ENCODE peak calls at places on chromosomes 3 and 15, in six cellular contexts. One of them, this sample, is unnamed.

GRCh38 chr15:95948371-95948770 is 382.1 kb upstream of the NR2F2 start:
- DNase-seq in brain microvascular endothelial cell: no peak
- DNase-seq in cardiac muscle cell: peak; percentile 41
- DNase-seq in tibial artery: no peak
- DNase-seq in left lung: no peak
- DNase-seq in upper lobe of right lung: no peak
- DNase-seq in this sample: no peak

GRCh38 chr3:72128906-72129305 is 344.0 kb upstream of the PROK2 start:
- DNase-seq in upper lobe of right lung: no peak
- DNase-seq in left lung: no peak
- DNase-seq in tibial artery: no peak
- DNase-seq in cardiac muscle cell: no peak
- DNase-seq in brain microvascular endothelial cell: no peak
- DNase-seq in this sample: no peak

GRCh38 chr3:184907941-184908649 is 96.1 kb downstream of the VPS8 start:
- DNase-seq in upper lobe of right lung: no peak
- DNase-seq in brain microvascular endothelial cell: no peak
- DNase-seq in cardiac muscle cell: no peak
- DNase-seq in left lung: peak; percentile 64
- DNase-seq in tibial artery: no peak
- DNase-seq in this sample: no peak

GRCh38 chr3:170745211-170745718 is 124.7 kb downstream of the RPL22L1 start:
- DNase-seq in upper lobe of right lung: no peak
- DNase-seq in left lung: no peak
- DNase-seq in cardiac muscle cell: no peak
- DNase-seq in tibial artery: no peak
- DNase-seq in brain microvascular endothelial cell: no peak
- DNase-seq in this sample: no peak

GRCh38 chr3:102464261-102464660 is 29.4 kb downstream of the ZPLD1 start:
- DNase-seq in cardiac muscle cell: no peak
- DNase-seq in brain microvascular endothelial cell: no peak
- DNase-seq in tibial artery: no peak
- DNase-seq in left lung: no peak
- DNase-seq in upper lobe of right lung: no peak
- DNase-seq in this sample: no peak

GRCh38 chr15:61314443-61314842 is 85.3 kb upstream of the RORA start:
- DNase-seq in cardiac muscle cell: peak; percentile 26
- DNase-seq in left lung: no peak
- DNase-seq in upper lobe of right lung: no peak
- DNase-seq in tibial artery: no peak
- DNase-seq in brain microvascular endothelial cell: no peak
- DNase-seq in this sample: no peak

GRCh38 chr3:173750095-173750494 is 352.6 kb downstream of the NLGN1 start:
- DNase-seq in left lung: no peak
- DNase-seq in tibial artery: no peak
- DNase-seq in cardiac muscle cell: no peak
- DNase-seq in upper lobe of right lung: no peak
- DNase-seq in brain microvascular endothelial cell: no peak
- DNase-seq in this sample: no peak

GRCh38 chr15:85910796-85911195 is 116.1 kb upstream of the KLHL25 start:
- DNase-seq in cardiac muscle cell: no peak
- DNase-seq in upper lobe of right lung: no peak
- DNase-seq in brain microvascular endothelial cell: no peak
- DNase-seq in left lung: no peak
- DNase-seq in tibial artery: no peak
- DNase-seq in this sample: no peak

GRCh38 chr3:134437211-134437752 is 48.5 kb downstream of the ANAPC13 start:
- DNase-seq in cardiac muscle cell: no peak
- DNase-seq in brain microvascular endothelial cell: no peak
- DNase-seq in left lung: no peak
- DNase-seq in tibial artery: no peak
- DNase-seq in upper lobe of right lung: no peak
- DNase-seq in this sample: no peak

GRCh38 chr3:142808103-142808917 is 80.6 kb downstream of the PCOLCE2 start:
- DNase-seq in brain microvascular endothelial cell: peak; percentile 57
- DNase-seq in cardiac muscle cell: no peak
- DNase-seq in left lung: no peak
- DNase-seq in upper lobe of right lung: no peak
- DNase-seq in tibial artery: no peak
- DNase-seq in this sample: no peak

GRCh38 chr15:79093352-79093935 is 2.9 kb upstream of the RASGRF1 start:
- DNase-seq in tibial artery: no peak
- DNase-seq in cardiac muscle cell: no peak
- DNase-seq in left lung: no peak
- DNase-seq in brain microvascular endothelial cell: no peak
- DNase-seq in upper lobe of right lung: no peak
- DNase-seq in this sample: no peak

GRCh38 chr15:37009288-37009687 is 91.1 kb downstream of the MEIS2 start:
- DNase-seq in left lung: no peak
- DNase-seq in cardiac muscle cell: no peak
- DNase-seq in brain microvascular endothelial cell: no peak
- DNase-seq in tibial artery: no peak
- DNase-seq in upper lobe of right lung: no peak
- DNase-seq in this sample: no peak

GRCh38 chr3:12983326-12983725 is 89.9 kb downstream of the IQSEC1 start:
- DNase-seq in tibial artery: no peak
- DNase-seq in cardiac muscle cell: no peak
- DNase-seq in left lung: no peak
- DNase-seq in upper lobe of right lung: no peak
- DNase-seq in brain microvascular endothelial cell: no peak
- DNase-seq in this sample: no peak

GRCh38 chr15:81749667-81750360 is 296.0 kb downstream of the MEX3B start:
- DNase-seq in tibial artery: no peak
- DNase-seq in upper lobe of right lung: no peak
- DNase-seq in left lung: peak; percentile 63
- DNase-seq in brain microvascular endothelial cell: no peak
- DNase-seq in cardiac muscle cell: peak; percentile 10
- DNase-seq in this sample: no peak

GRCh38 chr3:143751643-143752178 is 96.6 kb downstream of the SLC9A9 start:
- DNase-seq in left lung: no peak
- DNase-seq in brain microvascular endothelial cell: no peak
- DNase-seq in cardiac muscle cell: no peak
- DNase-seq in upper lobe of right lung: no peak
- DNase-seq in tibial artery: no peak
- DNase-seq in this sample: no peak

GRCh38 chr15:79089331-79089889 is 1.2 kb downstream of the RASGRF1 start:
- DNase-seq in tibial artery: no peak
- DNase-seq in left lung: no peak
- DNase-seq in cardiac muscle cell: peak; percentile 44
- DNase-seq in upper lobe of right lung: peak; percentile 58
- DNase-seq in brain microvascular endothelial cell: no peak
- DNase-seq in this sample: peak; percentile 51

GRCh38 chr3:43259626-43260025 is 26.7 kb upstream of the SNRK start:
- DNase-seq in tibial artery: no peak
- DNase-seq in upper lobe of right lung: no peak
- DNase-seq in left lung: no peak
- DNase-seq in brain microvascular endothelial cell: no peak
- DNase-seq in cardiac muscle cell: no peak
- DNase-seq in this sample: no peak

GRCh38 chr3:43257850-43258249 is 28.5 kb upstream of the SNRK start:
- DNase-seq in cardiac muscle cell: no peak
- DNase-seq in tibial artery: no peak
- DNase-seq in brain microvascular endothelial cell: no peak
- DNase-seq in left lung: no peak
- DNase-seq in upper lobe of right lung: peak; percentile 65
- DNase-seq in this sample: no peak

GRCh38 chr3:43256714-43257461 is 29.5 kb upstream of the SNRK start:
- DNase-seq in tibial artery: no peak
- DNase-seq in cardiac muscle cell: no peak
- DNase-seq in upper lobe of right lung: no peak
- DNase-seq in left lung: no peak
- DNase-seq in brain microvascular endothelial cell: no peak
- DNase-seq in this sample: no peak

GRCh38 chr3:43262194-43262593 is 24.1 kb upstream of the SNRK start:
- DNase-seq in tibial artery: no peak
- DNase-seq in brain microvascular endothelial cell: no peak
- DNase-seq in cardiac muscle cell: no peak
- DNase-seq in upper lobe of right lung: no peak
- DNase-seq in left lung: no peak
- DNase-seq in this sample: no peak

GRCh38 chr3:43260412-43260811 is 25.9 kb upstream of the SNRK start:
- DNase-seq in tibial artery: no peak
- DNase-seq in brain microvascular endothelial cell: peak; percentile 13
- DNase-seq in left lung: no peak
- DNase-seq in cardiac muscle cell: no peak
- DNase-seq in upper lobe of right lung: no peak
- DNase-seq in this sample: no peak
- TF ChIP-seq CTCF in tibial artery: no peak
- TF ChIP-seq CTCF in brain microvascular endothelial cell: peak; percentile 34
- TF ChIP-seq CTCF in left lung: no peak
- TF ChIP-seq CTCF in cardiac muscle cell: no peak
- TF ChIP-seq CTCF in upper lobe of right lung: no peak
- TF ChIP-seq CTCF in this sample: no peak

DNA sequence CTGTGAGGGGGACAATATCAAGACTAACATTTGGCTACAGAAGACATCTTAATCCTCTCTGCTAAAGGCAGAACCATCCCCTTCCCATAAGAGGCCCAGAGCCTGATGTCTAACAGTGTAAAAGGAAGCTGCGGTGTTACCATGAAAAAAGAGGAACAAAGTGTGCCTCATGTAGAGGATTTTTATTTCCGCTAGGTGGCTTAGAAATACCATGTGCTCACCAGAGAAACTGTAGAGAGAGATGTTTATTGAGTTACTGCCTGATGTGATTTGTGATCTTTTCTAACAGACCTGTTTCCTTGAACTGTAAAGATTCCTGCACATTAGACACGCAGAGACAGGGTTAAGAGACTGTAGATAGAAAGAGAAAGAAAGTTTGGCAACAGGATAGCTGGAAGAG is 22.1 kb downstream of the OR5H15 start:
- DNase-seq in cardiac muscle cell: peak; percentile 1
- DNase-seq in upper lobe of right lung: no peak
- DNase-seq in brain microvascular endothelial cell: no peak
- DNase-seq in tibial artery: no peak
- DNase-seq in left lung: no peak
- DNase-seq in this sample: peak; percentile 7
- TF ChIP-seq CTCF in cardiac muscle cell: no peak
- TF ChIP-seq CTCF in upper lobe of right lung: peak; percentile 23
- TF ChIP-seq CTCF in brain microvascular endothelial cell: no peak
- TF ChIP-seq CTCF in tibial artery: no peak
- TF ChIP-seq CTCF in left lung: no peak
- TF ChIP-seq CTCF in this sample: peak; percentile 36

GRCh38 chr3:851098-851790 is 241.6 kb upstream of the CNTN6 start:
- DNase-seq in upper lobe of right lung: no peak
- DNase-seq in left lung: no peak
- DNase-seq in cardiac muscle cell: no peak
- DNase-seq in tibial artery: no peak
- DNase-seq in brain microvascular endothelial cell: no peak
- DNase-seq in this sample: peak; percentile 6
- TF ChIP-seq CTCF in upper lobe of right lung: no peak
- TF ChIP-seq CTCF in left lung: no peak
- TF ChIP-seq CTCF in cardiac muscle cell: no peak
- TF ChIP-seq CTCF in tibial artery: no peak
- TF ChIP-seq CTCF in brain microvascular endothelial cell: peak; percentile 14
- TF ChIP-seq CTCF in this sample: no peak

GRCh38 chr3:196198771-196199753 is 12.1 kb downstream of the ZDHHC19 start:
- DNase-seq in cardiac muscle cell: no peak
- DNase-seq in left lung: no peak
- DNase-seq in upper lobe of right lung: no peak
- DNase-seq in tibial artery: no peak
- DNase-seq in brain microvascular endothelial cell: no peak
- DNase-seq in this sample: no peak
- TF ChIP-seq CTCF in cardiac muscle cell: no peak
- TF ChIP-seq CTCF in left lung: no peak
- TF ChIP-seq CTCF in upper lobe of right lung: no peak
- TF ChIP-seq CTCF in tibial artery: no peak
- TF ChIP-seq CTCF in brain microvascular endothelial cell: peak; percentile 36
- TF ChIP-seq CTCF in this sample: no peak

DNA sequence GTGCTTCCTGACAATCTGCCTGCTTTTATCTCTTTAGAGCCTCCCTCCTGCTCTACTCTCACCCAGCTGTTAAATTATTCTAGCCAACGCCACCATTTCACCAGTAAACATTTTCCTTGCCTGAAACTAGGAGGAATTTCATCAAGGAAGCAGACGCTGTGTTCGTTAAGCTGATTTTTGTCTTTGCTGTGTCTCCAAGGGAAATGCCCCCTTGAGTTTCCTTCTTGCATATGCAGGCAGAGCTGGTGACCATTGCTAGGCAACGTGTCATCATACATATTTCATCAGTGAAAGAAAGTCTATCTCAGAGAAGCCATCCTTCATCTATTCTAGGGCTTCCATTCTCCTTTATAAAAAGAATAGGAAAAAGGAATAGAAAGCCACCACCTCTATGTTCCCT is 87.0 kb upstream of the ST8SIA2 start:
- DNase-seq in tibial artery: no peak
- DNase-seq in brain microvascular endothelial cell: peak; percentile 20
- DNase-seq in left lung: no peak
- DNase-seq in upper lobe of right lung: no peak
- DNase-seq in cardiac muscle cell: peak; percentile 60
- DNase-seq in this sample: no peak
- TF ChIP-seq CTCF in tibial artery: no peak
- TF ChIP-seq CTCF in brain microvascular endothelial cell: peak; percentile 18
- TF ChIP-seq CTCF in left lung: no peak
- TF ChIP-seq CTCF in upper lobe of right lung: no peak
- TF ChIP-seq CTCF in cardiac muscle cell: no peak
- TF ChIP-seq CTCF in this sample: no peak

GRCh38 chr3:51269466-51269865 is 115.6 kb upstream of the MANF start:
- DNase-seq in cardiac muscle cell: no peak
- DNase-seq in upper lobe of right lung: no peak
- DNase-seq in brain microvascular endothelial cell: no peak
- DNase-seq in tibial artery: no peak
- DNase-seq in left lung: no peak
- DNase-seq in this sample: no peak
- TF ChIP-seq CTCF in cardiac muscle cell: no peak
- TF ChIP-seq CTCF in upper lobe of right lung: no peak
- TF ChIP-seq CTCF in brain microvascular endothelial cell: peak; percentile 46
- TF ChIP-seq CTCF in tibial artery: no peak
- TF ChIP-seq CTCF in left lung: no peak
- TF ChIP-seq CTCF in this sample: no peak

GRCh38 chr3:109903100-109903499 is 565.8 kb upstream of the DPPA4 start:
- DNase-seq in upper lobe of right lung: no peak
- DNase-seq in cardiac muscle cell: peak; percentile 2
- DNase-seq in left lung: no peak
- DNase-seq in brain microvascular endothelial cell: no peak
- DNase-seq in tibial artery: no peak
- DNase-seq in this sample: no peak
- TF ChIP-seq CTCF in upper lobe of right lung: no peak
- TF ChIP-seq CTCF in cardiac muscle cell: no peak
- TF ChIP-seq CTCF in left lung: no peak
- TF ChIP-seq CTCF in brain microvascular endothelial cell: peak; percentile 15
- TF ChIP-seq CTCF in tibial artery: no peak
- TF ChIP-seq CTCF in this sample: no peak

DNA sequence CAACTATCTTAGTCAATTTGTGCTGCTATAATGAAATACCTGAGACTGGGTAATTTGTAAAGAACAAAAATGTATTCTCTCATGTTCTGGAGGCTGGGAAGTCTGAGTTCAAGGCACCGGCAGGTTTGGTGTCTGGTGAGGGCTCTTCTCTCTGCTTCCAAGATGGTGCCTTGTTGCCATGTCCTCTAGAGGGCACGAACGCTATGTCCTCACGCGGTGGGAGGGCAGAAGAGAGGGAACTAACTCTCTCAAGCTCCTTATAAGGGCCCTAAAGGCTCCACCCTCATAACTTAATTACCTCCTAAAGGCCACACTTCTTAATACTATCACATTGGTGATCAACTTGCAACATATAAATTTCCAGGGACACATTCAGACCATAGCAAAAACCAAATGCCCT is 108.4 kb downstream of the ADAMTSL3 start:
- DNase-seq in cardiac muscle cell: no peak
- DNase-seq in upper lobe of right lung: no peak
- DNase-seq in tibial artery: no peak
- DNase-seq in left lung: no peak
- DNase-seq in brain microvascular endothelial cell: no peak
- DNase-seq in this sample: no peak
- TF ChIP-seq CTCF in cardiac muscle cell: no peak
- TF ChIP-seq CTCF in upper lobe of right lung: no peak
- TF ChIP-seq CTCF in tibial artery: no peak
- TF ChIP-seq CTCF in left lung: no peak
- TF ChIP-seq CTCF in brain microvascular endothelial cell: no peak
- TF ChIP-seq CTCF in this sample: no peak

GRCh38 chr3:180804871-180805430 is 107.5 kb upstream of the FXR1 start:
- DNase-seq in cardiac muscle cell: peak; percentile 83
- DNase-seq in upper lobe of right lung: no peak
- DNase-seq in tibial artery: no peak
- DNase-seq in brain microvascular endothelial cell: peak; percentile 37
- DNase-seq in left lung: no peak
- DNase-seq in this sample: no peak
- TF ChIP-seq CTCF in cardiac muscle cell: peak; percentile 48
- TF ChIP-seq CTCF in upper lobe of right lung: peak; percentile 34
- TF ChIP-seq CTCF in tibial artery: peak; percentile 14
- TF ChIP-seq CTCF in brain microvascular endothelial cell: peak; percentile 63
- TF ChIP-seq CTCF in left lung: no peak
- TF ChIP-seq CTCF in this sample: no peak

This sample was measured in GM13976.